ENCODE peak calls at places on chromosomes 11 and 22, in five cellular contexts. R, K, F, Y and V are unnamed samples.
A peak's percentile ranks its signal among the peaks of the same experiment; 100 is the strongest.

GRCh38 chr11:70782401-70782913 is 384.1 kb downstream of the CTTN start:
- DNase-seq in F (no peak), R (no peak), Y (no peak), K (no peak), V (no peak)

GRCh38 chr22:25148149-25148691 is 51.4 kb upstream of the CRYBB3 start:
- DNase-seq in Y (no peak), K (no peak), F (peak; percentile 60), R (peak; percentile 25), V (peak; percentile 28)

GRCh38 chr11:133905677-133906156 is 51.1 kb downstream of the IGSF9B start:
- DNase-seq in R (no peak), F (no peak), Y (no peak), K (no peak), V (no peak)

GRCh38 chr11:64898076-64898445 is 18.9 kb downstream of the ATG2A start:
- DNase-seq in F (no peak), K (no peak), Y (no peak), R (no peak), V (no peak)

GRCh38 chr11:93085097-93085496 is 112.7 kb downstream of the SLC36A4 start:
- DNase-seq in K (peak; percentile 52), F (no peak), R (no peak), Y (no peak), V (no peak)

GRCh38 chr11:70913715-70914231 is 338.6 kb downstream of the SHANK2 start:
- DNase-seq in Y (no peak), F (no peak), R (peak; percentile 40), K (no peak), V (peak; percentile 78)

GRCh38 chr11:115676206-115676605 is 172.0 kb upstream of the CADM1 start:
- DNase-seq in Y (no peak), F (no peak), R (peak; percentile 46), K (no peak), V (peak; percentile 79)

GRCh38 chr11:10490398-10491232 is 35.6 kb downstream of the AMPD3 start:
- DNase-seq in R (peak; percentile 80), F (peak; percentile 55), Y (peak; percentile 60), K (peak; percentile 99), V (peak; percentile 69)

GRCh38 chr22:43136255-43136654 is 6.9 kb downstream of the MCAT start:
- DNase-seq in F (no peak), R (peak; percentile 77), Y (no peak), K (peak; percentile 42), V (peak; percentile 60)

GRCh38 chr11:7311903-7312302 is 60.2 kb downstream of the SYT9 start:
- DNase-seq in K (no peak), Y (no peak), R (no peak), F (no peak), V (no peak)

GRCh38 chr11:108142304-108142703 is 20.9 kb downstream of the ACAT1 start:
- DNase-seq in Y (no peak), F (peak; percentile 64), R (no peak), K (no peak), V (no peak)

GRCh38 chr22:46272196-46272595 is 4.4 kb downstream of the TTC38 start:
- DNase-seq in K (no peak), F (no peak), R (no peak), Y (no peak), V (no peak)

GRCh38 chr11:92314499-92314898 is 89.9 kb downstream of the FAT3 start:
- DNase-seq in R (no peak), Y (no peak), F (no peak), K (peak; percentile 57), V (no peak)

GRCh38 chr11:1586699-1587098 is 1.6 kb upstream of the KRTAP5-1 start:
- DNase-seq in F (no peak), Y (no peak), R (no peak), K (no peak), V (no peak)

GRCh38 chr11:4087551-4087950 is 7.0 kb upstream of the RRM1 start:
- DNase-seq in F (no peak), Y (no peak), K (peak; percentile 78), R (no peak), V (no peak)

GRCh38 chr11:95524328-95525036 is 265.1 kb downstream of the FAM76B start:
- DNase-seq in F (no peak), K (no peak), R (no peak), Y (no peak), V (no peak)

GRCh38 chr11:34643846-34644245 is 23.0 kb downstream of the EHF start:
- DNase-seq in R (no peak), F (no peak), Y (no peak), K (peak; percentile 60), V (no peak)

GRCh38 chr22:37817705-37818311 is 5.4 kb upstream of the GALR3 start:
- DNase-seq in K (peak; percentile 79), R (peak; percentile 95), F (peak; percentile 89), Y (peak; percentile 86), V (peak; percentile 88)

GRCh38 chr11:11982461-11982860 is 26.0 kb downstream of the DKK3 start:
- DNase-seq in F (no peak), Y (no peak), K (no peak), R (no peak), V (no peak)

GRCh38 chr11:22567759-22568158 is 57.9 kb downstream of the FANCF start:
- DNase-seq in K (no peak), Y (no peak), F (no peak), R (no peak), V (no peak)

GRCh38 chr11:16026849-16027248 is 329.5 kb downstream of the SOX6 start:
- DNase-seq in Y (no peak), F (no peak), R (no peak), K (no peak), V (no peak)

GRCh38 chr11:11993814-11994213 is 14.6 kb downstream of the DKK3 start:
- DNase-seq in R (peak; percentile 92), K (peak; percentile 97), F (no peak), Y (no peak), V (peak; percentile 15)

GRCh38 chr22:36687516-36687915 is 16.0 kb downstream of the CACNG2 start:
- DNase-seq in F (no peak), K (no peak), Y (no peak), R (no peak), V (peak; percentile 37)

GRCh38 chr11:125148011-125148410 is 16.5 kb upstream of the PKNOX2 start:
- DNase-seq in Y (no peak), K (no peak), F (no peak), R (no peak), V (no peak)

GRCh38 chr11:17414317-17414737 is 25.9 kb upstream of the KCNJ11 start:
- DNase-seq in K (no peak), Y (no peak), F (peak; percentile 83), R (no peak), V (no peak)

GRCh38 chr22:48748860-48749554 is 1078.7 kb downstream of the BRD1 start:
- DNase-seq in F (no peak), K (no peak), R (no peak), Y (no peak), V (no peak)

GRCh38 chr11:27926469-27926868 is 181.5 kb downstream of the KIF18A start:
- DNase-seq in R (no peak), K (no peak), F (no peak), Y (no peak), V (no peak)